ENCODE peak calls at places on chromosomes 12 and 14, in ten cellular contexts. One of them, this sample, is unnamed.

GRCh38 chr14:50560929-50561280 is 960 bp downstream of the ATL1 start:
- DNase-seq in dorsolateral prefrontal cortex: peak
- DNase-seq in glutamatergic neuron: peak
- DNase-seq in stimulated activated CD4-positive, alpha-beta T cell treated with anti-CD3 and anti-CD28 coated beads, Interleukin-12 subunit alpha, Interleukin-12 subunit beta, amount 100 ng/mL, for 4 hours: peak
- DNase-seq in colonic mucosa: peak
- DNase-seq in activated gamma-delta T cell treated with Interleukin-2 at 50 U/mL for 16 hours: peak
- DNase-seq in WTC11: peak
- DNase-seq in foreskin fibroblast: peak
- DNase-seq in ELR: peak
- DNase-seq in AG10803: peak
- DNase-seq in this sample: no peak

GRCh38 chr14:96100171-96101064 is 61.3 kb downstream of the C14orf132 start:
- DNase-seq in dorsolateral prefrontal cortex: peak
- DNase-seq in glutamatergic neuron: peak
- DNase-seq in stimulated activated CD4-positive, alpha-beta T cell treated with anti-CD3 and anti-CD28 coated beads, Interleukin-12 subunit alpha, Interleukin-12 subunit beta, amount 100 ng/mL, for 4 hours: peak
- DNase-seq in colonic mucosa: peak
- DNase-seq in activated gamma-delta T cell treated with Interleukin-2 at 50 U/mL for 16 hours: peak
- DNase-seq in WTC11: peak
- DNase-seq in foreskin fibroblast: peak
- DNase-seq in ELR: peak
- DNase-seq in AG10803: peak
- DNase-seq in this sample: peak

GRCh38 chr14:61429316-61429715 is 107.9 kb downstream of the PRKCH start:
- DNase-seq in dorsolateral prefrontal cortex: no peak
- DNase-seq in glutamatergic neuron: no peak
- DNase-seq in stimulated activated CD4-positive, alpha-beta T cell treated with anti-CD3 and anti-CD28 coated beads, Interleukin-12 subunit alpha, Interleukin-12 subunit beta, amount 100 ng/mL, for 4 hours: no peak
- DNase-seq in colonic mucosa: no peak
- DNase-seq in activated gamma-delta T cell treated with Interleukin-2 at 50 U/mL for 16 hours: no peak
- DNase-seq in WTC11: no peak
- DNase-seq in foreskin fibroblast: no peak
- DNase-seq in ELR: no peak
- DNase-seq in AG10803: no peak
- DNase-seq in this sample: no peak

GRCh38 chr12:47636908-47637780 is 68.7 kb downstream of the RPAP3 start:
- DNase-seq in dorsolateral prefrontal cortex: no peak
- DNase-seq in glutamatergic neuron: peak
- DNase-seq in stimulated activated CD4-positive, alpha-beta T cell treated with anti-CD3 and anti-CD28 coated beads, Interleukin-12 subunit alpha, Interleukin-12 subunit beta, amount 100 ng/mL, for 4 hours: peak
- DNase-seq in colonic mucosa: peak
- DNase-seq in activated gamma-delta T cell treated with Interleukin-2 at 50 U/mL for 16 hours: peak
- DNase-seq in WTC11: peak
- DNase-seq in foreskin fibroblast: no peak
- DNase-seq in ELR: peak
- DNase-seq in AG10803: no peak
- DNase-seq in this sample: no peak

GRCh38 chr12:1739368-1739767 is 48.5 kb downstream of the ADIPOR2 start:
- DNase-seq in dorsolateral prefrontal cortex: no peak
- DNase-seq in glutamatergic neuron: no peak
- DNase-seq in stimulated activated CD4-positive, alpha-beta T cell treated with anti-CD3 and anti-CD28 coated beads, Interleukin-12 subunit alpha, Interleukin-12 subunit beta, amount 100 ng/mL, for 4 hours: no peak
- DNase-seq in colonic mucosa: no peak
- DNase-seq in activated gamma-delta T cell treated with Interleukin-2 at 50 U/mL for 16 hours: no peak
- DNase-seq in WTC11: no peak
- DNase-seq in foreskin fibroblast: no peak
- DNase-seq in ELR: no peak
- DNase-seq in AG10803: no peak
- DNase-seq in this sample: no peak

GRCh38 chr14:61119006-61119405 is 138.0 kb downstream of the SLC38A6 start:
- DNase-seq in dorsolateral prefrontal cortex: no peak
- DNase-seq in glutamatergic neuron: no peak
- DNase-seq in stimulated activated CD4-positive, alpha-beta T cell treated with anti-CD3 and anti-CD28 coated beads, Interleukin-12 subunit alpha, Interleukin-12 subunit beta, amount 100 ng/mL, for 4 hours: no peak
- DNase-seq in colonic mucosa: no peak
- DNase-seq in activated gamma-delta T cell treated with Interleukin-2 at 50 U/mL for 16 hours: no peak
- DNase-seq in WTC11: no peak
- DNase-seq in foreskin fibroblast: no peak
- DNase-seq in ELR: no peak
- DNase-seq in AG10803: no peak
- DNase-seq in this sample: no peak

GRCh38 chr14:75409425-75410205 is 18.2 kb upstream of the JDP2 start:
- DNase-seq in dorsolateral prefrontal cortex: no peak
- DNase-seq in glutamatergic neuron: no peak
- DNase-seq in stimulated activated CD4-positive, alpha-beta T cell treated with anti-CD3 and anti-CD28 coated beads, Interleukin-12 subunit alpha, Interleukin-12 subunit beta, amount 100 ng/mL, for 4 hours: no peak
- DNase-seq in colonic mucosa: no peak
- DNase-seq in activated gamma-delta T cell treated with Interleukin-2 at 50 U/mL for 16 hours: no peak
- DNase-seq in WTC11: no peak
- DNase-seq in foreskin fibroblast: no peak
- DNase-seq in ELR: no peak
- DNase-seq in AG10803: no peak
- DNase-seq in this sample: no peak

GRCh38 chr12:30154996-30155730 is 371.4 kb upstream of the TMTC1 start:
- DNase-seq in dorsolateral prefrontal cortex: no peak
- DNase-seq in glutamatergic neuron: no peak
- DNase-seq in stimulated activated CD4-positive, alpha-beta T cell treated with anti-CD3 and anti-CD28 coated beads, Interleukin-12 subunit alpha, Interleukin-12 subunit beta, amount 100 ng/mL, for 4 hours: no peak
- DNase-seq in colonic mucosa: no peak
- DNase-seq in activated gamma-delta T cell treated with Interleukin-2 at 50 U/mL for 16 hours: no peak
- DNase-seq in WTC11: no peak
- DNase-seq in foreskin fibroblast: peak
- DNase-seq in ELR: no peak
- DNase-seq in AG10803: peak
- DNase-seq in this sample: no peak

GRCh38 chr12:74415633-74416032 is 122.0 kb upstream of the ATXN7L3B start:
- DNase-seq in dorsolateral prefrontal cortex: no peak
- DNase-seq in glutamatergic neuron: no peak
- DNase-seq in stimulated activated CD4-positive, alpha-beta T cell treated with anti-CD3 and anti-CD28 coated beads, Interleukin-12 subunit alpha, Interleukin-12 subunit beta, amount 100 ng/mL, for 4 hours: no peak
- DNase-seq in colonic mucosa: no peak
- DNase-seq in activated gamma-delta T cell treated with Interleukin-2 at 50 U/mL for 16 hours: no peak
- DNase-seq in WTC11: no peak
- DNase-seq in foreskin fibroblast: peak
- DNase-seq in ELR: peak
- DNase-seq in AG10803: peak
- DNase-seq in this sample: no peak

GRCh38 chr14:64225156-64225757 is 68.9 kb downstream of the ESR2 start:
- DNase-seq in dorsolateral prefrontal cortex: no peak
- DNase-seq in glutamatergic neuron: no peak
- DNase-seq in stimulated activated CD4-positive, alpha-beta T cell treated with anti-CD3 and anti-CD28 coated beads, Interleukin-12 subunit alpha, Interleukin-12 subunit beta, amount 100 ng/mL, for 4 hours: no peak
- DNase-seq in colonic mucosa: no peak
- DNase-seq in activated gamma-delta T cell treated with Interleukin-2 at 50 U/mL for 16 hours: no peak
- DNase-seq in WTC11: no peak
- DNase-seq in foreskin fibroblast: no peak
- DNase-seq in ELR: no peak
- DNase-seq in AG10803: no peak
- DNase-seq in this sample: no peak

This sample was measured in naive thymus-derived CD8-positive, alpha-beta T cell.